ENCODE peak calls at places on chromosomes 13 and 19, in four cellular contexts. One of them, this sample, is unnamed.
A peak's percentile ranks its signal among the peaks of the same experiment; 100 is the strongest.

GRCh38 chr19:33705860-33706259 is 84.1 kb downstream of the CHST8 start:
- DNase-seq in endothelial cell of umbilical vein: no peak
- DNase-seq in cardiac muscle cell: no peak
- DNase-seq in IMR-90: no peak
- DNase-seq in this sample: no peak

GRCh38 chr13:74414458-74414857 is 280.3 kb upstream of the KLF12 start:
- DNase-seq in endothelial cell of umbilical vein: no peak
- DNase-seq in cardiac muscle cell: no peak
- DNase-seq in IMR-90: no peak
- DNase-seq in this sample: no peak

GRCh38 chr13:105721056-105721455 is 814.4 kb downstream of the EFNB2 start:
- DNase-seq in endothelial cell of umbilical vein: peak; percentile 44
- DNase-seq in cardiac muscle cell: no peak
- DNase-seq in IMR-90: no peak
- DNase-seq in this sample: no peak

GRCh38 chr19:41994994-41995958 is 1.2 kb upstream of the ATP1A3 start:
- DNase-seq in endothelial cell of umbilical vein: no peak
- DNase-seq in cardiac muscle cell: no peak
- DNase-seq in IMR-90: no peak
- DNase-seq in this sample: no peak

GRCh38 chr19:35715981-35716734 is 1.6 kb upstream of the KMT2B start:
- DNase-seq in endothelial cell of umbilical vein: no peak
- DNase-seq in cardiac muscle cell: peak; percentile 72
- DNase-seq in IMR-90: peak; percentile 30
- DNase-seq in this sample: no peak

GRCh38 chr13:37134411-37135041 is 29.1 kb upstream of the CSNK1A1L start:
- DNase-seq in endothelial cell of umbilical vein: peak; percentile 89
- DNase-seq in cardiac muscle cell: no peak
- DNase-seq in IMR-90: peak; percentile 90
- DNase-seq in this sample: peak; percentile 95

GRCh38 chr13:31945202-31945978 is 86.2 kb upstream of the FRY start:
- DNase-seq in endothelial cell of umbilical vein: no peak
- DNase-seq in cardiac muscle cell: peak; percentile 46
- DNase-seq in IMR-90: peak; percentile 81
- DNase-seq in this sample: peak; percentile 79

GRCh38 chr19:50909240-50910070 is 1.7 kb downstream of the KLK4 start:
- DNase-seq in endothelial cell of umbilical vein: peak; percentile 47
- DNase-seq in cardiac muscle cell: peak; percentile 87
- DNase-seq in IMR-90: no peak
- DNase-seq in this sample: no peak

GRCh38 chr19:2300533-2300932 is 7.4 kb downstream of the LINGO3 start:
- DNase-seq in endothelial cell of umbilical vein: no peak
- DNase-seq in cardiac muscle cell: no peak
- DNase-seq in IMR-90: no peak
- DNase-seq in this sample: no peak

GRCh38 chr13:80341771-80342271 is 895 bp upstream of the SPRY2 start:
- DNase-seq in endothelial cell of umbilical vein: peak; percentile 62
- DNase-seq in cardiac muscle cell: peak; percentile 80
- DNase-seq in IMR-90: peak; percentile 43
- DNase-seq in this sample: peak; percentile 60

GRCh38 chr19:38284422-38284821 is 19.6 kb upstream of the C19orf33 start:
- DNase-seq in endothelial cell of umbilical vein: peak; percentile 48
- DNase-seq in cardiac muscle cell: no peak
- DNase-seq in IMR-90: no peak
- DNase-seq in this sample: no peak

GRCh38 chr13:113507564-113508210 is 17.2 kb upstream of the DCUN1D2 start:
- DNase-seq in endothelial cell of umbilical vein: no peak
- DNase-seq in cardiac muscle cell: no peak
- DNase-seq in IMR-90: no peak
- DNase-seq in this sample: no peak

GRCh38 chr19:15283141-15283885 is 49.0 kb downstream of the BRD4 start:
- DNase-seq in endothelial cell of umbilical vein: no peak
- DNase-seq in cardiac muscle cell: peak; percentile 19
- DNase-seq in IMR-90: peak; percentile 59
- DNase-seq in this sample: peak; percentile 83

GRCh38 chr19:15280048-15280725 is 47.9 kb upstream of the EPHX3 start:
- DNase-seq in endothelial cell of umbilical vein: no peak
- DNase-seq in cardiac muscle cell: no peak
- DNase-seq in IMR-90: peak; percentile 71
- DNase-seq in this sample: no peak

GRCh38 chr19:15279326-15279904 is 47.2 kb upstream of the EPHX3 start:
- DNase-seq in endothelial cell of umbilical vein: no peak
- DNase-seq in cardiac muscle cell: no peak
- DNase-seq in IMR-90: no peak
- DNase-seq in this sample: no peak

GRCh38 chr19:15282311-15282705 is 50.0 kb downstream of the BRD4 start:
- DNase-seq in endothelial cell of umbilical vein: no peak
- DNase-seq in cardiac muscle cell: no peak
- DNase-seq in IMR-90: no peak
- DNase-seq in this sample: no peak

DNA sequence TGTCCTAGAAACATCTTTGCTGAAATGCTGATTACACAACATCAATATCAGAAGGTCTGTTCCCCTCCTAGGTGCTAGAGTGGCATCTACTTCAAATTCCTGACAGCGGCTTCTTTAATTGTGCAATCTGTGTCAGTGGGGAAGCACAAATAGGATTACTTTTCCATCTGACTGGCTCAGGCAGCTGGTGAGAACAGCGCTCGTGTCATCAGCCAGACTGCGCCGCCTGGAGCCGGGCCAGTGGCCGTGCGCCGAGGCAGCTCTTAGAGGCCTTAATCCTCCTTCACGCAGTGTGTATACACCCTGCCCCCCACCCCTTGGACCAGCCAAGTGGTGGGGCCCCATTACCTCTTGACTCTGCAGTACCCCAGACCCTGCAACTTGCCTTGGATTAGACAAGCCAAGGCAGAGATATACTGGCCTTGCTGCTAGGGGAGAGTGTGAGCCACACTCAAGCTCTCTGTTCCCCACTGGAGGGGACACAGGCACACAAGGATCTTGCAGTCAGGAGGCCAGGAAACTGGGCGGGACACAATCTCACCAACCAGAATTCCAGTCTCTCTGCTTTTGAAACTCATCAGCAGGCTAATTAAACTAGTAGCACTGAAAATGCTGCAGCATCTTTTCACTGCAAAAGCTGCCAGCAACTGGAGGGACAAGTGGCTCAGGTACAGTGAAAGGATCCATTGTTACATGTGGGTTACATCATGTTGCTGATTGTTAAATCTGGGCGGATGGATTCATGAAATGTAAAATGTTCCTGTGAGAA is 48.9 kb upstream of the EPHX3 start:
- DNase-seq in endothelial cell of umbilical vein: peak; percentile 53
- DNase-seq in cardiac muscle cell: no peak
- DNase-seq in IMR-90: peak; percentile 89
- DNase-seq in this sample: peak; percentile 86
- TF ChIP-seq CTCF in endothelial cell of umbilical vein: no peak
- TF ChIP-seq CTCF in cardiac muscle cell: peak; percentile 29
- TF ChIP-seq CTCF in IMR-90: peak; percentile 42
- TF ChIP-seq CTCF in this sample: peak; percentile 17

GRCh38 chr13:35793823-35794222 is 317.3 kb upstream of the MAB21L1 start:
- DNase-seq in endothelial cell of umbilical vein: no peak
- DNase-seq in cardiac muscle cell: no peak
- DNase-seq in IMR-90: no peak
- DNase-seq in this sample: peak; percentile 29

GRCh38 chr13:35791191-35791902 is 314.9 kb upstream of the MAB21L1 start:
- DNase-seq in endothelial cell of umbilical vein: no peak
- DNase-seq in cardiac muscle cell: no peak
- DNase-seq in IMR-90: peak; percentile 48
- DNase-seq in this sample: peak; percentile 68

GRCh38 chr13:35787937-35788336 is 311.4 kb upstream of the MAB21L1 start:
- DNase-seq in endothelial cell of umbilical vein: no peak
- DNase-seq in cardiac muscle cell: no peak
- DNase-seq in IMR-90: no peak
- DNase-seq in this sample: peak; percentile 31

GRCh38 chr13:35785563-35786327 is 309.3 kb upstream of the MAB21L1 start:
- DNase-seq in endothelial cell of umbilical vein: no peak
- DNase-seq in cardiac muscle cell: no peak
- DNase-seq in IMR-90: no peak
- DNase-seq in this sample: no peak

DNA sequence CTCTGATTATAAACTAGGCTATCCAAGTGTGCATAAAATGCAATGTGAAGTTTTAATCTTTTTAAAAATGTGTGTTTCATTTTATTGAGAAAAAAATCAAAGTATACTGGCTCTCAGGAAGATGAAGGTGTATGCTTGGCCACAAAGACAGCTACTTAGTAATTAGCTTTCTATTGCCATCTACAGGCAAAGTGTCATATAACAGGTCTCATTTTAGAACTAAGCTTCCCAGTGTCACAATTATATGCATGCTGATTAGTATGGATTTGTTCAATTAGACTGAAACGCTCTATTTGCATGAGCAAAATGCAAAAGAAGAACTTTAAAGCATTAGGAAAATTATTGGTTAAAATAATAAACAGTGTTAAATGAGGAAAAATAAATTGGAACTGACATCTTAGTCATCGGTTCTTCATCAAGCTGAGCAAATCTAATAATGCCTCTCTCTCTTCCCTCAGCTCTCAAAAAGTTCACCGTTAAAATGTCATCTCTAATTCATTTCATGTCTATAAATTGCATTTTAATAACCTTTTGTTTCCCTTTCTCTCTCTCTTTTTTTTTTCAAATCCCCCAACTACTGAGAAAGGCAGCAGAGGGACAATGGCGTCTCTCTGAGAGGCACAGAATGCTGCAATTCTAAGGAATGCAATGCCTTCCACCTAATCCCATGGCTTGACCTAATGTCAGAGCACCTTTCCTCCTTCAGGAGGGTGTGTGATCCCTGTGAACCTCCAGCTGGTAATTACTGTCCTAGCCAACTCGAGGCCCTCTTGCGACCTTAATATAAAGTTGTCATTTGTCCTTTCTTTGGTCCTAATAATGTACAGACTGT is 313.1 kb upstream of the MAB21L1 start:
- DNase-seq in endothelial cell of umbilical vein: peak; percentile 48
- DNase-seq in cardiac muscle cell: peak; percentile 49
- DNase-seq in IMR-90: peak; percentile 61
- DNase-seq in this sample: peak; percentile 65
- TF ChIP-seq CTCF in endothelial cell of umbilical vein: peak; percentile 34
- TF ChIP-seq CTCF in cardiac muscle cell: peak; percentile 66
- TF ChIP-seq CTCF in IMR-90: peak; percentile 66
- TF ChIP-seq CTCF in this sample: peak; percentile 52

GRCh38 chr13:59834801-59835200 is 328.9 kb downstream of the DIAPH3 start:
- DNase-seq in endothelial cell of umbilical vein: no peak
- DNase-seq in cardiac muscle cell: no peak
- DNase-seq in IMR-90: peak; percentile 49
- DNase-seq in this sample: peak; percentile 13

GRCh38 chr13:59837101-59837500 is 326.6 kb downstream of the DIAPH3 start:
- DNase-seq in endothelial cell of umbilical vein: no peak
- DNase-seq in cardiac muscle cell: no peak
- DNase-seq in IMR-90: no peak
- DNase-seq in this sample: no peak

GRCh38 chr13:59829690-59830089 is 334.0 kb downstream of the DIAPH3 start:
- DNase-seq in endothelial cell of umbilical vein: no peak
- DNase-seq in cardiac muscle cell: no peak
- DNase-seq in IMR-90: peak; percentile 19
- DNase-seq in this sample: no peak

GRCh38 chr13:59835569-59835968 is 328.2 kb downstream of the DIAPH3 start:
- DNase-seq in endothelial cell of umbilical vein: no peak
- DNase-seq in cardiac muscle cell: no peak
- DNase-seq in IMR-90: no peak
- DNase-seq in this sample: no peak
- TF ChIP-seq CTCF in endothelial cell of umbilical vein: no peak
- TF ChIP-seq CTCF in cardiac muscle cell: no peak
- TF ChIP-seq CTCF in IMR-90: no peak
- TF ChIP-seq CTCF in this sample: no peak

GRCh38 chr13:72973234-72973633 is 85.6 kb upstream of the KLF5 start:
- DNase-seq in endothelial cell of umbilical vein: no peak
- DNase-seq in cardiac muscle cell: no peak
- DNase-seq in IMR-90: no peak
- DNase-seq in this sample: no peak
- TF ChIP-seq CTCF in endothelial cell of umbilical vein: no peak
- TF ChIP-seq CTCF in cardiac muscle cell: no peak
- TF ChIP-seq CTCF in IMR-90: no peak
- TF ChIP-seq CTCF in this sample: no peak

DNA sequence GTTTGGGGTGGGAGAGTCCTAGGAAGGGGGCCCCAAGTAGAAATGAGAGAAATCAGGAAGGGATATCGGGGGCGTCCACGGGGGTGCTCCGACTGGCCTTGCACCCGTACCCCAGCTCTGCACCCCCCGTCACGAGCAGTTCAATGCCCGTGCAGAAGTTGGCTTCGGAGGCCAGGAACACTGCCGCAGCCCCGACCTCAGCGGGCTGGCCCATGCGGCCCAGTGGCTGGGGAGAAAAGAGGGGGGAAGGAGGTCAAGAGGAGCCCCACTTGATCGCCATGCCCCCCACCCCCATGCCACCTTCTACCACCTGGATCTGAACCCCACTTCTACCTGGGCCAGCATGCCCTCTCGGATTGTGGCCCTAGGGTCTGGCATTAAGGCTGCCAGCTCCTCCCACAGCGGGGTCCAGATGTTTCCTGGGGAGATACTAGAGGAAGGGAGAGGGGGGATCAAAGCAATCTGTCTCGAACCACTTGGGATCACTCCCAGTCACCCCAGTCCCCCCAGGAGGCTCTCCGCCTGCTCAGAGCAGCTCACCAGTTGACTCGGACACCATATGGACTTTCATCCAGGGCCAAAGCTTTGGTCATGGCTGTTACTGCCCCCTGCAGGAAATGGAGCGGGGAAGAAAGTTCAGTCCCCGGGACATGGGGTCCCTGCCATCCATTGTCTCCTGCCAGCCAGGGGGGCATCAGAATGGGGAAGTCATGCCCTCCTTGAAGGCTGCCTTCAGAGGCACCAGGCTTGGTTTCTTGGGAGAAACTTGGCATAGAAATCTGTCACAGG is 2.5 kb upstream of the BCAT2 start:
- DNase-seq in endothelial cell of umbilical vein: no peak
- DNase-seq in cardiac muscle cell: no peak
- DNase-seq in IMR-90: no peak
- DNase-seq in this sample: no peak
- TF ChIP-seq CTCF in endothelial cell of umbilical vein: no peak
- TF ChIP-seq CTCF in cardiac muscle cell: peak; percentile 32
- TF ChIP-seq CTCF in IMR-90: no peak
- TF ChIP-seq CTCF in this sample: no peak

DNA sequence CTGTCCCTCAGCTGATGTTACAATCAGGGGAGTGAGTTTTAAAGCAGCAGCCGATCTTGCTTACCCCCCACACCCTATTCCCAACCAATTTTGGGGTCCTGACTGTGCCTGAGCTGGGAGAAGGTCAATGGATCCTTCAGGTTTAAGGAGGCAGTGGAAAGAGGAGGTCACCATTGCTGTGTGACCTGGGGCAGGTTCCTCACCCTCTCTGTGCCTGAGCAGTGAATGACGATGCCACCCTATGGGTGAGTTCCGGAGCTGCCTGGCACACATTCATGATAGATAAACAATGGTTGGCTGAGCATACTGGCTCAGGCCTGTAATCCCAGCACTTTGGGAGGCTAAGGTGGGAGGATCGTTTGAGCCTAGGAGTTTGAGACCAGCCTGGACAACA is 20.3 kb upstream of the JUND start:
- DNase-seq in endothelial cell of umbilical vein: no peak
- DNase-seq in cardiac muscle cell: no peak
- DNase-seq in IMR-90: no peak
- DNase-seq in this sample: no peak
- TF ChIP-seq CTCF in endothelial cell of umbilical vein: no peak
- TF ChIP-seq CTCF in cardiac muscle cell: no peak
- TF ChIP-seq CTCF in IMR-90: no peak
- TF ChIP-seq CTCF in this sample: no peak

GRCh38 chr13:38620876-38621275 is 66.0 kb upstream of the FREM2 start:
- DNase-seq in endothelial cell of umbilical vein: no peak
- DNase-seq in cardiac muscle cell: no peak
- DNase-seq in IMR-90: no peak
- DNase-seq in this sample: no peak

GRCh38 chr13:38618336-38618735 is 68.5 kb upstream of the FREM2 start:
- DNase-seq in endothelial cell of umbilical vein: no peak
- DNase-seq in cardiac muscle cell: no peak
- DNase-seq in IMR-90: no peak
- DNase-seq in this sample: no peak
- TF ChIP-seq CTCF in endothelial cell of umbilical vein: no peak
- TF ChIP-seq CTCF in cardiac muscle cell: no peak
- TF ChIP-seq CTCF in IMR-90: no peak
- TF ChIP-seq CTCF in this sample: no peak